ENCODE peak calls at places on chromosomes 16 and 17, in four cellular contexts. One of them, this sample, is unnamed.

GRCh38 chr16:3595521-3596021 is 15.8 kb downstream of the SLX4 start:
- DNase-seq in body of pancreas: no peak
- DNase-seq in iPS-NIHi11: no peak
- DNase-seq in neuronal stem cell: no peak
- DNase-seq in this sample: no peak

GRCh38 chr17:40910441-40910841 is 25.4 kb upstream of the KRT20 start:
- DNase-seq in body of pancreas: no peak
- DNase-seq in iPS-NIHi11: no peak
- DNase-seq in neuronal stem cell: no peak
- DNase-seq in this sample: no peak

GRCh38 chr17:65712383-65713267 is 151.2 kb upstream of the AXIN2 start:
- DNase-seq in body of pancreas: no peak
- DNase-seq in iPS-NIHi11: no peak
- DNase-seq in neuronal stem cell: no peak
- DNase-seq in this sample: no peak

GRCh38 chr16:51994597-51994996 is 552.3 kb downstream of the TOX3 start:
- DNase-seq in body of pancreas: peak
- DNase-seq in iPS-NIHi11: peak
- DNase-seq in neuronal stem cell: no peak
- DNase-seq in this sample: no peak

GRCh38 chr17:69055334-69055733 is 5.4 kb downstream of the ABCA9 start:
- DNase-seq in body of pancreas: no peak
- DNase-seq in iPS-NIHi11: no peak
- DNase-seq in neuronal stem cell: no peak
- DNase-seq in this sample: no peak

GRCh38 chr17:12078791-12079190 is 58.1 kb downstream of the MAP2K4 start:
- DNase-seq in body of pancreas: no peak
- DNase-seq in iPS-NIHi11: no peak
- DNase-seq in neuronal stem cell: no peak
- DNase-seq in this sample: no peak

GRCh38 chr16:85851034-85851780 is 47.8 kb upstream of the IRF8 start:
- DNase-seq in body of pancreas: no peak
- DNase-seq in iPS-NIHi11: no peak
- DNase-seq in neuronal stem cell: no peak
- DNase-seq in this sample: no peak

GRCh38 chr16:86401119-86401518 is 109.2 kb upstream of the FOXF1 start:
- DNase-seq in body of pancreas: no peak
- DNase-seq in iPS-NIHi11: no peak
- DNase-seq in neuronal stem cell: no peak
- DNase-seq in this sample: no peak

GRCh38 chr16:76450890-76451289 is 173.7 kb downstream of the CNTNAP4 start:
- DNase-seq in body of pancreas: no peak
- DNase-seq in iPS-NIHi11: no peak
- DNase-seq in neuronal stem cell: no peak
- DNase-seq in this sample: no peak

GRCh38 chr17:18139949-18140348 is 31.4 kb downstream of the MYO15A start:
- DNase-seq in body of pancreas: no peak
- DNase-seq in iPS-NIHi11: peak
- DNase-seq in neuronal stem cell: no peak
- DNase-seq in this sample: no peak

GRCh38 chr17:55327225-55328088 is 62.7 kb downstream of the HLF start:
- DNase-seq in body of pancreas: no peak
- DNase-seq in iPS-NIHi11: no peak
- DNase-seq in neuronal stem cell: no peak
- DNase-seq in this sample: no peak

GRCh38 chr17:30586818-30587595 is 109.8 kb downstream of the GOSR1 start:
- DNase-seq in body of pancreas: no peak
- DNase-seq in iPS-NIHi11: no peak
- DNase-seq in neuronal stem cell: no peak
- DNase-seq in this sample: no peak

GRCh38 chr16:1133810-1134520 is 18.9 kb upstream of the CACNA1H start:
- DNase-seq in body of pancreas: no peak
- DNase-seq in iPS-NIHi11: no peak
- DNase-seq in neuronal stem cell: no peak
- DNase-seq in this sample: no peak

GRCh38 chr17:35748323-35748960 is 4.6 kb downstream of the GAS2L2 start:
- DNase-seq in body of pancreas: peak
- DNase-seq in iPS-NIHi11: no peak
- DNase-seq in neuronal stem cell: no peak
- DNase-seq in this sample: peak

GRCh38 chr16:48608452-48608851 is 1.5 kb downstream of the N4BP1 start:
- DNase-seq in body of pancreas: no peak
- DNase-seq in iPS-NIHi11: no peak
- DNase-seq in neuronal stem cell: no peak
- DNase-seq in this sample: no peak

GRCh38 chr17:1231456-1231855 is 38.8 kb upstream of the BHLHA9 start:
- DNase-seq in body of pancreas: peak
- DNase-seq in iPS-NIHi11: no peak
- DNase-seq in neuronal stem cell: no peak
- DNase-seq in this sample: no peak

GRCh38 chr17:51748749-51749604 is 409.5 kb downstream of the CA10 start:
- DNase-seq in body of pancreas: no peak
- DNase-seq in iPS-NIHi11: no peak
- DNase-seq in neuronal stem cell: no peak
- DNase-seq in this sample: no peak

GRCh38 chr16:80954985-80955384 is 51.7 kb downstream of the CMC2 start:
- DNase-seq in body of pancreas: no peak
- DNase-seq in iPS-NIHi11: no peak
- DNase-seq in neuronal stem cell: no peak
- DNase-seq in this sample: no peak

GRCh38 chr16:30660424-30661251 is 2.4 kb downstream of the FBRS start:
- DNase-seq in body of pancreas: no peak
- DNase-seq in iPS-NIHi11: no peak
- DNase-seq in neuronal stem cell: no peak
- DNase-seq in this sample: peak

GRCh38 chr16:59632266-59632855 is 898.2 kb upstream of the GOT2 start:
- DNase-seq in body of pancreas: no peak
- DNase-seq in iPS-NIHi11: no peak
- DNase-seq in neuronal stem cell: no peak
- DNase-seq in this sample: no peak

GRCh38 chr17:49882434-49882833 is 34.6 kb upstream of the TAC4 start:
- DNase-seq in body of pancreas: no peak
- DNase-seq in iPS-NIHi11: no peak
- DNase-seq in neuronal stem cell: no peak
- DNase-seq in this sample: no peak

GRCh38 chr17:62965149-62965648 is 836 bp upstream of the TANC2 start:
- DNase-seq in body of pancreas: no peak
- DNase-seq in iPS-NIHi11: no peak
- DNase-seq in neuronal stem cell: no peak
- DNase-seq in this sample: no peak

GRCh38 chr16:49750341-49751011 is 105.4 kb downstream of the ZNF423 start:
- DNase-seq in body of pancreas: no peak
- DNase-seq in iPS-NIHi11: no peak
- DNase-seq in neuronal stem cell: no peak
- DNase-seq in this sample: no peak

GRCh38 chr16:28110074-28110473 is 46.6 kb upstream of the GSG1L start:
- DNase-seq in body of pancreas: no peak
- DNase-seq in iPS-NIHi11: no peak
- DNase-seq in neuronal stem cell: no peak
- DNase-seq in this sample: no peak

GRCh38 chr17:80477647-80478478 is 1.5 kb upstream of the NPTX1 start:
- DNase-seq in body of pancreas: no peak
- DNase-seq in iPS-NIHi11: peak
- DNase-seq in neuronal stem cell: no peak
- DNase-seq in this sample: peak

GRCh38 chr17:63700528-63701441 is 860 bp upstream of the LIMD2 start:
- DNase-seq in body of pancreas: peak
- DNase-seq in iPS-NIHi11: peak
- DNase-seq in neuronal stem cell: peak
- DNase-seq in this sample: peak

GRCh38 chr16:1941924-1942809 is 832 bp downstream of the MSRB1 start:
- DNase-seq in body of pancreas: peak
- DNase-seq in iPS-NIHi11: no peak
- DNase-seq in neuronal stem cell: no peak
- DNase-seq in this sample: no peak

GRCh38 chr16:9016824-9017223 is 53.1 kb upstream of the USP7 start:
- DNase-seq in body of pancreas: no peak
- DNase-seq in iPS-NIHi11: no peak
- DNase-seq in neuronal stem cell: no peak
- DNase-seq in this sample: no peak

GRCh38 chr17:39197380-39198185 is at the start of gene CACNB1:
- DNase-seq in body of pancreas: peak
- DNase-seq in iPS-NIHi11: peak
- DNase-seq in neuronal stem cell: peak
- DNase-seq in this sample: peak

GRCh38 chr16:30060354-30061194 is 5.0 kb upstream of the ALDOA start:
- DNase-seq in body of pancreas: no peak
- DNase-seq in iPS-NIHi11: no peak
- DNase-seq in neuronal stem cell: no peak
- DNase-seq in this sample: no peak

GRCh38 chr17:32318071-32318470 is 23.9 kb downstream of the C17orf75 start:
- DNase-seq in body of pancreas: no peak
- DNase-seq in iPS-NIHi11: no peak
- DNase-seq in neuronal stem cell: no peak
- DNase-seq in this sample: no peak

GRCh38 chr17:40536731-40537171 is 28.5 kb downstream of the CCR7 start:
- DNase-seq in body of pancreas: no peak
- DNase-seq in iPS-NIHi11: no peak
- DNase-seq in neuronal stem cell: no peak
- DNase-seq in this sample: no peak

GRCh38 chr17:4980644-4981216 is 6.7 kb downstream of the CAMTA2 start:
- DNase-seq in body of pancreas: peak
- DNase-seq in iPS-NIHi11: peak
- DNase-seq in neuronal stem cell: peak
- DNase-seq in this sample: peak

GRCh38 chr16:72240949-72241348 is 69.0 kb upstream of the PMFBP1 start:
- DNase-seq in body of pancreas: no peak
- DNase-seq in iPS-NIHi11: no peak
- DNase-seq in neuronal stem cell: no peak
- DNase-seq in this sample: no peak

GRCh38 chr17:28916302-28916934 is 13.5 kb upstream of the DHRS13 start:
- DNase-seq in body of pancreas: peak
- DNase-seq in iPS-NIHi11: peak
- DNase-seq in neuronal stem cell: no peak
- DNase-seq in this sample: no peak

GRCh38 chr17:59418732-59419166 is 87.3 kb downstream of the YPEL2 start:
- DNase-seq in body of pancreas: no peak
- DNase-seq in iPS-NIHi11: no peak
- DNase-seq in neuronal stem cell: no peak
- DNase-seq in this sample: no peak

GRCh38 chr17:9484789-9485188 is 90.8 kb downstream of the STX8 start:
- DNase-seq in body of pancreas: no peak
- DNase-seq in iPS-NIHi11: no peak
- DNase-seq in neuronal stem cell: no peak
- DNase-seq in this sample: no peak

GRCh38 chr17:83160443-83161297 is 81.3 kb downstream of the METRNL start:
- DNase-seq in body of pancreas: no peak
- DNase-seq in iPS-NIHi11: no peak
- DNase-seq in neuronal stem cell: no peak
- DNase-seq in this sample: no peak

GRCh38 chr17:79666111-79666510 is 55.3 kb upstream of the RBFOX3 start:
- DNase-seq in body of pancreas: no peak
- DNase-seq in iPS-NIHi11: no peak
- DNase-seq in neuronal stem cell: no peak
- DNase-seq in this sample: no peak

This sample was measured in naive thymus-derived CD8-positive, alpha-beta T cell.